ENCODE peak calls at places on chromosomes 6 and 20, in five cellular contexts. O is IMR-90; N is stimulated activated CD4-positive, alpha-beta T cell treated with anti-CD3 and anti-CD28 coated beads, Interleukin-1b, Interleukin-23, amount 100 ng/mL, for 1 hour; G is LHCN-M2; X is cardiac septum. D is an unnamed sample.

GRCh38 chr6:68976260-68976659 is 341.2 kb downstream of the ADGRB3 start:
- DNase-seq in N (no peak), X (no peak), G (no peak), O (no peak), D (no peak)

GRCh38 chr6:142088858-142089216 is 43.9 kb upstream of the GJE1 start:
- DNase-seq in N (no peak), X (no peak), G (peak), O (peak), D (no peak)

GRCh38 chr20:35673884-35674283 is 9.2 kb upstream of the CPNE1 start:
- DNase-seq in X (no peak), N (no peak), G (no peak), O (no peak), D (no peak)

GRCh38 chr6:136408205-136408604 is 118.6 kb upstream of the BCLAF1 start:
- DNase-seq in X (no peak), N (no peak), G (peak), O (peak), D (no peak)

GRCh38 chr20:20666359-20666758 is 46.1 kb downstream of the RALGAPA2 start:
- DNase-seq in O (no peak), G (no peak), N (no peak), X (no peak), D (peak)

GRCh38 chr6:160933256-160933655 is 58.3 kb upstream of the MAP3K4 start:
- DNase-seq in N (no peak), O (no peak), X (no peak), G (no peak), D (no peak)

GRCh38 chr6:30721198-30722024 is 1.3 kb downstream of the TUBB start:
- DNase-seq in X (peak), G (peak), N (peak), O (peak), D (peak)

GRCh38 chr6:89597988-89598387 is 40.6 kb downstream of the LYRM2 start:
- DNase-seq in O (no peak), X (no peak), N (no peak), G (peak), D (no peak)

GRCh38 chr6:152313542-152314482 is 323.4 kb downstream of the SYNE1 start:
- DNase-seq in G (peak), X (no peak), N (no peak), O (peak), D (no peak)

GRCh38 chr6:143759666-143760065 is 81.9 kb downstream of the PHACTR2 start:
- DNase-seq in G (peak), O (peak), X (no peak), N (no peak), D (no peak)

GRCh38 chr20:61896058-61896961 is 169.4 kb downstream of the TAF4 start:
- DNase-seq in O (peak), X (no peak), N (no peak), G (peak), D (peak)

D was measured in DMS79.